ENCODE peak calls at places on chromosome 11, in four cellular contexts. One of them, this sample, is unnamed.

GRCh38 chr11:29564501-29564900 is 452.3 kb downstream of the KCNA4 start:
- DNase-seq in AG10803: no peak
- DNase-seq in thoracic aorta: no peak
- DNase-seq in Peyer's patch: no peak
- DNase-seq in this sample: no peak

GRCh38 chr11:2308713-2309112 is 6.9 kb downstream of the TSPAN32 start:
- DNase-seq in thoracic aorta: no peak
- DNase-seq in Peyer's patch: no peak
- DNase-seq in AG10803: no peak
- DNase-seq in this sample: no peak

GRCh38 chr11:20109731-20110445 is 50.4 kb downstream of the DBX1 start:
- DNase-seq in AG10803: no peak
- DNase-seq in Peyer's patch: no peak
- DNase-seq in thoracic aorta: no peak
- DNase-seq in this sample: no peak

GRCh38 chr11:94568717-94569116 is 1.5 kb downstream of the PIWIL4 start:
- DNase-seq in Peyer's patch: no peak
- DNase-seq in thoracic aorta: no peak
- DNase-seq in AG10803: no peak
- DNase-seq in this sample: no peak

GRCh38 chr11:16857186-16857585 is 118.7 kb downstream of the C11orf58 start:
- DNase-seq in thoracic aorta: no peak
- DNase-seq in Peyer's patch: no peak
- DNase-seq in AG10803: no peak
- DNase-seq in this sample: no peak

GRCh38 chr11:2139691-2140337 is 625 bp upstream of the IGF2 start:
- DNase-seq in Peyer's patch: no peak
- DNase-seq in AG10803: no peak
- DNase-seq in thoracic aorta: no peak
- DNase-seq in this sample: no peak

GRCh38 chr11:45145421-45146071 is 893 bp upstream of the PRDM11 start:
- DNase-seq in AG10803: peak
- DNase-seq in Peyer's patch: no peak
- DNase-seq in thoracic aorta: no peak
- DNase-seq in this sample: no peak

GRCh38 chr11:113934797-113935196 is 30.2 kb downstream of the HTR3B start:
- DNase-seq in thoracic aorta: no peak
- DNase-seq in Peyer's patch: no peak
- DNase-seq in AG10803: no peak
- DNase-seq in this sample: no peak

GRCh38 chr11:2990617-2991476 is 1.3 kb downstream of the NAP1L4 start:
- DNase-seq in thoracic aorta: no peak
- DNase-seq in Peyer's patch: peak
- DNase-seq in AG10803: no peak
- DNase-seq in this sample: no peak

GRCh38 chr11:3710485-3711259 is 39.5 kb upstream of the CHRNA10 start:
- DNase-seq in thoracic aorta: no peak
- DNase-seq in AG10803: peak
- DNase-seq in Peyer's patch: no peak
- DNase-seq in this sample: no peak

GRCh38 chr11:34030386-34030785 is 21.1 kb upstream of the CAPRIN1 start:
- DNase-seq in thoracic aorta: no peak
- DNase-seq in Peyer's patch: no peak
- DNase-seq in AG10803: no peak
- DNase-seq in this sample: no peak

GRCh38 chr11:122159861-122160260 is 43.8 kb upstream of the BLID start:
- DNase-seq in thoracic aorta: no peak
- DNase-seq in Peyer's patch: no peak
- DNase-seq in AG10803: no peak
- DNase-seq in this sample: no peak

GRCh38 chr11:1515082-1516060 is 28.8 kb upstream of the MOB2 start:
- DNase-seq in thoracic aorta: no peak
- DNase-seq in Peyer's patch: peak
- DNase-seq in AG10803: peak
- DNase-seq in this sample: no peak

GRCh38 chr11:37323843-37324242 is 725.8 kb upstream of the RAG2 start:
- DNase-seq in thoracic aorta: no peak
- DNase-seq in AG10803: no peak
- DNase-seq in Peyer's patch: no peak
- DNase-seq in this sample: no peak

GRCh38 chr11:35139883-35140282 is 912 bp downstream of the CD44 start:
- DNase-seq in AG10803: peak
- DNase-seq in Peyer's patch: no peak
- DNase-seq in thoracic aorta: no peak
- DNase-seq in this sample: no peak

GRCh38 chr11:35143509-35144102 is 4.6 kb downstream of the CD44 start:
- DNase-seq in thoracic aorta: no peak
- DNase-seq in Peyer's patch: no peak
- DNase-seq in AG10803: no peak
- DNase-seq in this sample: no peak

GRCh38 chr11:35142481-35143207 is 3.7 kb downstream of the CD44 start:
- DNase-seq in Peyer's patch: peak
- DNase-seq in AG10803: peak
- DNase-seq in thoracic aorta: no peak
- DNase-seq in this sample: no peak

GRCh38 chr11:35141034-35141433 is 2.1 kb downstream of the CD44 start:
- DNase-seq in thoracic aorta: no peak
- DNase-seq in Peyer's patch: no peak
- DNase-seq in AG10803: no peak
- DNase-seq in this sample: no peak

GRCh38 chr11:35141538-35141937 is 2.6 kb downstream of the CD44 start:
- DNase-seq in Peyer's patch: peak
- DNase-seq in AG10803: peak
- DNase-seq in thoracic aorta: no peak
- DNase-seq in this sample: no peak
- H3K4me3 ChIP-seq in Peyer's patch: peak
- H3K4me3 ChIP-seq in AG10803: peak
- H3K4me3 ChIP-seq in thoracic aorta: peak
- H3K4me3 ChIP-seq in this sample: peak

DNA sequence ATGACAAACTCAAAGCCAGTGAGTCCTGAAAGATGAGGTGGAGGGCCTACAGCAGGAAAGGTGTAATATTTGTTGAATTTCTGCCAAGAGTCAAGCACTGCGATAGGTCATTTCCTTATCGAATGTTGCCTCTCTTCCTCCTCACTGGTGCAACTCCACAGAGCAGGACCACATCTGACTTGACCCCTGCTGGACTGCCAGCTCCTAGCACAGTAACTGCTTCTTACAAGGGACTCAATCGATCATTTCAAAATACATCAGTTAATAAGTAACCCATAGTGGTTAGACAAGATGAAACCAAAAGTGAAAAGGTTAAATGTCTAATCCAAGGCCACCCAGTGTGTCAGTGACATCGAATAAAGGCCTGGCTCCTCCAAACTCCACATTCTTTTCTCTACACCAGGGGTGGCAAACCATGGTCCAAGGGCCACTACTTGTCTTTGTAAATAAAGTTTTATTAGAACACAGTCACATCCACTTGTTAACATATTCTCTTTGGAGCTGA is 98.5 kb upstream of the CSNK2A3 start:
- DNase-seq in thoracic aorta: no peak
- DNase-seq in Peyer's patch: no peak
- DNase-seq in AG10803: no peak
- DNase-seq in this sample: no peak
- TF ChIP-seq CTCF in thoracic aorta: no peak
- TF ChIP-seq CTCF in Peyer's patch: peak
- TF ChIP-seq CTCF in AG10803: no peak
- TF ChIP-seq CTCF in this sample: no peak

GRCh38 chr11:62881579-62882427 is 1.1 kb downstream of the SLC3A2 start:
- DNase-seq in AG10803: peak
- DNase-seq in Peyer's patch: peak
- DNase-seq in thoracic aorta: peak
- DNase-seq in this sample: peak

GRCh38 chr11:62879554-62879953 is 1.1 kb upstream of the SLC3A2 start:
- DNase-seq in AG10803: no peak
- DNase-seq in thoracic aorta: no peak
- DNase-seq in Peyer's patch: no peak
- DNase-seq in this sample: no peak

GRCh38 chr11:62880803-62881578 is at the start of gene SLC3A2:
- DNase-seq in Peyer's patch: peak
- DNase-seq in thoracic aorta: peak
- DNase-seq in AG10803: peak
- DNase-seq in this sample: peak

GRCh38 chr11:62879150-62879549 is 1.5 kb upstream of the SLC3A2 start:
- DNase-seq in thoracic aorta: no peak
- DNase-seq in AG10803: no peak
- DNase-seq in Peyer's patch: no peak
- DNase-seq in this sample: no peak

DNA sequence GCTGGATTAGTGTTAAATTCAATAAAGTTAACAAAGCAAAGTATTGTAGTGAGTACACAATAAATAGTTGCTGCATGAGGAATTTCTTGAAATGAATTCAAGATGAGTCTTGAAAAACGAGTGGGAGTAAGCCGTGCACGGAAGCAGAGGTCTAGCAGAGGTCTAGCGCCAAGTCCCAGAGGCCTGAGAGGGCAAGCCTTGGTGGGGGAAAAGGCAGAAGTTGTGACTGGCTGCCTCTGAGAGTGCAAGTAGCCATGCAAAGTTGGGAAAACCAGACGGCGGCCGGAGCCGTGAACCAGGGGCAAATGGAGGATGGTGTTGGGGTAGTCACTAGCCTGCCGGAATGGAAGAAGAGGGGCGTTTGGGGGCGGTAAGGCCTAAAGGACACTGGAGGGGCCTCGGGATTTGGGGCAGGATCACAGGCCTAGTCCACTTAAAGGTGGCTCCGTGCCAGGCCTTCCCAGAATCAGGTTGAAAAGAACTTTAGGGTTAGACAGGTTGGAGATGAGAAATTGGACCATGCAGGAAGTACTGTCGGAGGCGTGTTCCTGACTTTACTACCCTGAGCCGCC is 379 bp upstream of the SLC3A2 start:
- DNase-seq in Peyer's patch: peak
- DNase-seq in thoracic aorta: peak
- DNase-seq in AG10803: peak
- DNase-seq in this sample: no peak
- H3K4me3 ChIP-seq in Peyer's patch: peak
- H3K4me3 ChIP-seq in thoracic aorta: peak
- H3K4me3 ChIP-seq in AG10803: peak
- H3K4me3 ChIP-seq in this sample: peak

DNA sequence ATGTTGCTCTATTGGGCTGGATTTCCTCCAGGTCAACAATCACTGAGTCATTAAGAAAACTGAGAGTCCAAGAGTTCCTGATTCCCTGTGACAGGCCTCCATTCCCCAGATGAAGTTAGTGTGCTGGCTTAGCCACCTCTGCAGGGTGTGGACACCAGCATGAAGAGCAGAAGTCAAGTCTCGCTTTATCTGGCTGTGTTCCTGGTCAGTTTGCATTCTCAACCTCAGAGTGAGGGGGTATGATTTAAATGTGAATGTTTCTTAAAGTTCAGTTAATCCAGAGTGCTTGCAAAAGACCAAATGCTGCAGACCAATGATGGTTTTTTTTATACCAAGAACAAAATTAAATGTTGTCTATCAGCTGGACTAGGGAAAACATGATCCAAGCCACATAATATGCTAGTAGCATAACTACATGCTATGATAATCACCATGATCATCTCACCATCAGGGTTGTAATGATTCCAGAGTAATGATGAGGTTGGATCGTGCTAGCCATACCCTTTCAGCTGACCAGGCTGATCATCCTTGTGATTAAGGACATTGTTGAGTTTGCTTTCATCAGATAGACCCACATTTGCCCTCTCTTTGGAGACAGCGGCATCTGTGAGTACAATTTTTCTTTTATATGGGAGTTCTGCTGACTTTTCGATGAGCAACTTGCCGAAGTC is 145.8 kb upstream of the ARHGAP20 start:
- DNase-seq in AG10803: peak
- DNase-seq in Peyer's patch: no peak
- DNase-seq in thoracic aorta: no peak
- DNase-seq in this sample: no peak
- TF ChIP-seq CTCF in AG10803: no peak
- TF ChIP-seq CTCF in Peyer's patch: no peak
- TF ChIP-seq CTCF in thoracic aorta: no peak
- TF ChIP-seq CTCF in this sample: no peak

DNA sequence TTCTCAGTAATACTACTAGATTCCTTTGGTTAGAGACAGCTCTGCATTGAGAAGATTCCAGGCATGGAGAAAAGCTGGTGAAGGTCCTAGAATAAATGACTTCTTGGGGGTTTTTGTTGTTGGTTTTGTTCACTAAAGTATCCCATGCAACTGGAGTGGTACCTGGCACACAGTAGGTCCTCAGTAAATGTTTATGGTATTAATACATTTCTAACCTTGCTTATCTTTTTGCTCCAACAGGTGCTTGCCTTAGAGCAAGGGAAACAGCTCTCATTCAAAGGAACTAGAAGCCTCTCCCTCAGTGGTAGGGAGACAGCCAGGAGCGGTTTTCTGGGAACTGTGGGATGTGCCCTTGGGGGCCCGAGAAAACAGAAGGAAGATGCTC is 1.8 kb downstream of the TMEM138 start:
- DNase-seq in thoracic aorta: no peak
- DNase-seq in Peyer's patch: no peak
- DNase-seq in AG10803: no peak
- DNase-seq in this sample: no peak
- H3K4me3 ChIP-seq in thoracic aorta: no peak
- H3K4me3 ChIP-seq in Peyer's patch: no peak
- H3K4me3 ChIP-seq in AG10803: no peak
- H3K4me3 ChIP-seq in this sample: no peak

DNA sequence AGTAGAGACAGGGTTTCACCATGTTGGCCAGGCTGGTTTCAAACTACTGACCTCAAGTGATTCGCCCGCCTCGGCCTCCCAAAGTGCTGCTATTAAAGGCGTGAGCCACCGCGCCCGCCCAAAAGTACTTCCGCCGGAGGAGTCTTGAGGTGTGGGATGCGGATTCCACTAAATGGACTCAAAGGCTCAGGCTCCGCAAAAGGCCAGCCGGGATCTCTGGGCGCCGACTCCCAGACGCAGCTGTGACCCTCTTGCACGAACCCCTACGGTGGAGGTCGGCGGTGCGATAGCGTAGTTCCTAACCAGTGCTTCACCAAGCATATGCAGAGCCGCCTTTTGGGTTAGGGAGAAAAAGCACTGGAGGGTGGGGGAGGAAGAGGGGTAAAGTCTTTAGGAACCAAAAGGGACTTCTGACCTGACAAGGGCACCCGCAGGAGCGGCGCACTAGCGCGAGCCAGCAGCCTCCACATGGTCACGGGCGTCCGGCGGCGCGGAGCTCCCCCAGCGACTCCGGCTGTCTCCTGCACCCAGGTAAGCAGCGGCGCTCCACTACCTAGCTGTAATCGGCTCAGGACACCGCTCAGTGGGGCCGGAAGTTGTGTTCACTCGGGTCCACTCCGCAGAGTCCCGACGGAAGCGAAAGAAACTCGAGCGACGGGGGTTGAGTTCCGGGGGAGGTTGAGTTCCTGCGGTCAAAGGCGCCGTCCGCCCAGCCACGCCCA is at the start of gene MRPL16:
- DNase-seq in Peyer's patch: peak
- DNase-seq in thoracic aorta: peak
- DNase-seq in AG10803: peak
- DNase-seq in this sample: peak
- TF ChIP-seq CTCF in Peyer's patch: peak
- TF ChIP-seq CTCF in thoracic aorta: no peak
- TF ChIP-seq CTCF in AG10803: no peak
- TF ChIP-seq CTCF in this sample: peak